ENCODE peak calls at places on chromosomes 16 and 17, in seven cellular contexts. Q is GM23338, B is EH, G is mesendoderm, I is NCI-H1105, R is RPMI7951, S is AG04450. F is an unnamed sample.

GRCh38 chr16:74735554-74735953 is 34.9 kb upstream of the MLKL start:
- DNase-seq in Q (no peak), B (no peak), G (no peak), I (no peak), R (no peak), S (no peak), F (no peak)

GRCh38 chr16:69691980-69692911 is 34.1 kb downstream of the NQO1 start:
- DNase-seq in Q (no peak), B (peak), G (no peak), I (no peak), R (no peak), S (no peak), F (no peak)

GRCh38 chr17:71753070-71753469 is 367.8 kb upstream of the SOX9 start:
- DNase-seq in Q (no peak), B (no peak), G (no peak), I (no peak), R (no peak), S (no peak), F (no peak)

GRCh38 chr17:59427425-59427921 is 96.0 kb downstream of the YPEL2 start:
- DNase-seq in Q (no peak), B (peak), G (peak), I (no peak), R (peak), S (no peak), F (peak)

GRCh38 chr17:40458001-40458791 is 14.9 kb downstream of the IGFBP4 start:
- DNase-seq in Q (no peak), B (peak), G (no peak), I (no peak), R (peak), S (peak), F (peak)

GRCh38 chr17:52027081-52027480 is 131.4 kb downstream of the CA10 start:
- DNase-seq in Q (peak), B (no peak), G (peak), I (no peak), R (no peak), S (no peak), F (no peak)

GRCh38 chr17:45147102-45147580 is 1.1 kb upstream of the HEXIM1 start:
- DNase-seq in Q (peak), B (peak), G (no peak), I (peak), R (peak), S (no peak), F (peak)

GRCh38 chr17:48491527-48492273 is 39.1 kb downstream of the HOXB1 start:
- DNase-seq in Q (no peak), B (no peak), G (no peak), I (no peak), R (peak), S (no peak), F (no peak)

GRCh38 chr16:78127130-78127529 is 27.7 kb downstream of the WWOX start:
- DNase-seq in Q (no peak), B (peak), G (no peak), I (no peak), R (peak), S (no peak), F (no peak)

GRCh38 chr17:38904892-38905291 is 20.5 kb upstream of the LASP1NB start:
- DNase-seq in Q (no peak), B (no peak), G (no peak), I (no peak), R (no peak), S (no peak), F (no peak)

GRCh38 chr16:4218202-4218601 is 23.7 kb downstream of the SRL start:
- DNase-seq in Q (no peak), B (no peak), G (no peak), I (no peak), R (no peak), S (no peak), F (no peak)

GRCh38 chr16:59510008-59510424 is 775.9 kb upstream of the GOT2 start:
- DNase-seq in Q (no peak), B (no peak), G (no peak), I (no peak), R (no peak), S (no peak), F (no peak)

GRCh38 chr16:87970206-87970605 is 19.0 kb downstream of the BANP start:
- DNase-seq in Q (no peak), B (peak), G (no peak), I (no peak), R (no peak), S (no peak), F (peak)

GRCh38 chr17:6323626-6324356 is 111.1 kb downstream of the AIPL1 start:
- DNase-seq in Q (peak), B (peak), G (peak), I (no peak), R (peak), S (no peak), F (no peak)

GRCh38 chr16:29316673-29317237 is 89.8 kb downstream of the NPIPB11 start:
- DNase-seq in Q (no peak), B (peak), G (no peak), I (no peak), R (peak), S (no peak), F (no peak)

GRCh38 chr17:45019177-45019711 is 32.2 kb downstream of the DCAKD start:
- DNase-seq in Q (peak), B (peak), G (no peak), I (peak), R (peak), S (no peak), F (peak)

GRCh38 chr17:40538019-40538935 is 27.0 kb downstream of the CCR7 start:
- DNase-seq in Q (no peak), B (peak), G (no peak), I (no peak), R (peak), S (no peak), F (peak)

GRCh38 chr16:89554343-89554742 is 6.1 kb upstream of the RPL13 start:
- DNase-seq in Q (no peak), B (no peak), G (no peak), I (no peak), R (no peak), S (no peak), F (no peak)

GRCh38 chr16:89373355-89374110 is 116.8 kb downstream of the ANKRD11 start:
- DNase-seq in Q (no peak), B (peak), G (no peak), I (no peak), R (peak), S (no peak), F (no peak)

GRCh38 chr17:18992454-18993130 is 12.0 kb downstream of the FAM83G start:
- DNase-seq in Q (no peak), B (no peak), G (no peak), I (no peak), R (no peak), S (no peak), F (no peak)

GRCh38 chr17:17079336-17079735 is 37.1 kb downstream of the MPRIP start:
- DNase-seq in Q (no peak), B (no peak), G (peak), I (no peak), R (no peak), S (no peak), F (no peak)

F was measured in NCI-H226.